ENCODE peak calls at places on chromosomes 11 and 22, in five cellular contexts. P, G, Z, L and K are unnamed samples.

GRCh38 chr11:77199346-77199745 is 71.3 kb downstream of the MYO7A start:
- DNase-seq in L (no peak), P (no peak), Z (no peak), G (peak; percentile 59), K (no peak)

GRCh38 chr22:48826546-48826945 is 1001.1 kb downstream of the BRD1 start:
- DNase-seq in P (no peak), L (no peak), G (no peak), Z (no peak), K (no peak)

GRCh38 chr11:1230456-1231395 is 7.9 kb downstream of the MUC5B start:
- DNase-seq in Z (no peak), G (peak; percentile 64), L (no peak), P (peak; percentile 8), K (no peak)

GRCh38 chr11:111344032-111344431 is 35.0 kb downstream of the POU2AF1 start:
- DNase-seq in G (peak; percentile 93), P (peak; percentile 51), L (peak; percentile 69), Z (no peak), K (no peak)

GRCh38 chr11:129846508-129847335 is 31.1 kb downstream of the TMEM45B start:
- DNase-seq in L (no peak), P (peak; percentile 24), G (no peak), Z (no peak), K (no peak)

GRCh38 chr22:30321461-30321860 is 5.3 kb downstream of the TBC1D10A start:
- DNase-seq in P (no peak), L (no peak), Z (peak; percentile 59), G (no peak), K (no peak)

GRCh38 chr11:65532388-65533064 is 7.6 kb downstream of the SCYL1 start:
- DNase-seq in Z (no peak), G (peak; percentile 69), P (no peak), L (no peak), K (no peak)

GRCh38 chr11:19525276-19525675 is 187.4 kb upstream of the NAV2 start:
- DNase-seq in P (no peak), G (no peak), L (no peak), Z (no peak), K (no peak)

GRCh38 chr11:119533462-119533861 is 110.5 kb upstream of the THY1 start:
- DNase-seq in L (no peak), G (peak; percentile 59), Z (no peak), P (no peak), K (peak; percentile 52)

GRCh38 chr11:122091850-122092249 is 24.2 kb downstream of the BLID start:
- DNase-seq in G (no peak), P (no peak), Z (no peak), L (no peak), K (no peak)

GRCh38 chr11:32581556-32581955 is 2.1 kb upstream of the EIF3M start:
- DNase-seq in Z (no peak), P (no peak), G (no peak), L (no peak), K (no peak)

GRCh38 chr11:11849127-11849746 is 7.5 kb downstream of the USP47 start:
- DNase-seq in P (peak; percentile 53), Z (peak; percentile 62), G (no peak), L (no peak), K (no peak)

GRCh38 chr11:114566273-114566672 is 6.6 kb upstream of the NXPE1 start:
- DNase-seq in G (no peak), L (no peak), Z (no peak), P (no peak), K (no peak)

GRCh38 chr11:123560001-123560400 is 94.4 kb downstream of the SCN3B start:
- DNase-seq in G (peak; percentile 78), P (no peak), L (peak; percentile 68), Z (peak; percentile 57), K (no peak)

GRCh38 chr11:83717551-83717950 is 431.4 kb upstream of the CCDC90B start:
- DNase-seq in P (no peak), Z (no peak), L (no peak), G (no peak), K (no peak)

GRCh38 chr22:47161631-47162030 is 399.2 kb downstream of the TBC1D22A start:
- DNase-seq in L (no peak), G (peak; percentile 34), Z (no peak), P (peak; percentile 1), K (peak; percentile 33)

GRCh38 chr11:112179601-112180000 is 4.3 kb downstream of the BCO2 start:
- DNase-seq in P (no peak), Z (no peak), L (no peak), G (no peak), K (no peak)

GRCh38 chr22:38981005-38981658 is 1.0 kb upstream of the APOBEC3B start:
- DNase-seq in Z (no peak), G (no peak), P (peak; percentile 54), L (no peak), K (no peak)

GRCh38 chr11:69512136-69512535 is 30.7 kb downstream of the LINC01488 start:
- DNase-seq in Z (no peak), G (no peak), P (no peak), L (no peak), K (no peak)

GRCh38 chr11:116829525-116830183 is at the start of gene APOC3:
- DNase-seq in L (no peak), P (no peak), G (peak; percentile 60), Z (no peak), K (no peak)

GRCh38 chr11:15991174-15991655 is 365.1 kb downstream of the SOX6 start:
- DNase-seq in Z (no peak), L (no peak), G (no peak), P (no peak), K (no peak)

GRCh38 chr11:11975201-11976092 is 33.0 kb downstream of the DKK3 start:
- DNase-seq in Z (no peak), G (no peak), L (peak; percentile 44), P (no peak), K (peak; percentile 55)

GRCh38 chr11:68839953-68840641 is 1.6 kb downstream of the CPT1A start:
- DNase-seq in P (peak; percentile 56), Z (no peak), L (no peak), G (no peak), K (no peak)

GRCh38 chr11:27443746-27444465 is 28.7 kb downstream of the LGR4 start:
- DNase-seq in P (no peak), G (no peak), L (no peak), Z (no peak), K (no peak)

GRCh38 chr22:25900880-25901279 is 158.9 kb downstream of the MYO18B start:
- DNase-seq in L (no peak), Z (peak; percentile 39), G (no peak), P (no peak), K (no peak)

GRCh38 chr11:1948389-1948788 is 1.3 kb downstream of the MRPL23 start:
- DNase-seq in G (no peak), Z (peak; percentile 51), P (no peak), L (no peak), K (no peak)

GRCh38 chr22:36423461-36424404 is 36.0 kb upstream of the MYH9 start:
- DNase-seq in P (no peak), G (no peak), Z (no peak), L (no peak), K (no peak)

GRCh38 chr22:37062366-37062655 is 10.8 kb downstream of the KCTD17 start:
- DNase-seq in P (no peak), Z (no peak), L (no peak), G (no peak), K (no peak)

GRCh38 chr22:29030618-29031235 is 30.9 kb downstream of the C22orf31 start:
- DNase-seq in L (peak; percentile 72), G (peak; percentile 89), Z (peak; percentile 87), P (peak; percentile 84), K (no peak)
- H3K27ac ChIP-seq in L (peak overlapping the region; percentile 83), G (peak overlapping the region; percentile 85), Z (peak overlapping the region; percentile 84), P (peak overlapping the region; percentile 82), K (peak overlapping the region; percentile 61)

GRCh38 chr11:78469905-78470304 is 52.3 kb upstream of the GAB2 start:
- DNase-seq in L (no peak), P (no peak), G (no peak), Z (no peak), K (no peak)

GRCh38 chr11:78467370-78467769 is 49.8 kb upstream of the GAB2 start:
- DNase-seq in G (no peak), P (no peak), L (no peak), Z (no peak), K (no peak)

GRCh38 chr11:78470861-78471442 is 53.3 kb upstream of the GAB2 start:
- DNase-seq in Z (no peak), P (no peak), G (no peak), L (no peak), K (no peak)

GRCh38 chr11:78460468-78460867 is 42.8 kb upstream of the GAB2 start:
- DNase-seq in P (no peak), Z (no peak), L (no peak), G (no peak), K (no peak)

GRCh38 chr11:78465169-78465942 is 47.7 kb upstream of the GAB2 start:
- DNase-seq in G (no peak), Z (no peak), P (peak; percentile 35), L (no peak), K (no peak)
- H3K4me3 ChIP-seq in G (no peak overlapping the region), Z (no peak overlapping the region), P (no peak overlapping the region), L (no peak overlapping the region), K (no peak overlapping the region)

DNA sequence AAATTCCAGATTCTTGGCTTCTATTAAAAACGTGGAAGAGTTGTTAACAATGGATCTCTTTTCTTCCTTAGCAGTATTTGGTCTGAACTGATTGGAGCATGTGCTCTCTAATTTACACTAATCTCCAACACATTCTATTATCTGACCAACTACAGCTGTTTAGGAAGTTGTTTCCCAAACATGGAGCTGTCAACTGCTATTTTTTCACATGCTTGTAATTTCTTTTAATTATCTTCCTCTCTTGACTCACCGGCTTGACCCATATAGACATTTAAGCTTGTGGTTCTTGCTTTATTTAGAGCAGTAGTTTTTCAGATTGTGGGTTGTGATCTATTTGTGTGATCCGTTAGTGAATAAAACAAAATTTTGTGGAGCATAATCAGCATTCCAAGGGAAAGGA is 40.8 kb downstream of the CTNND1 start:
- DNase-seq in Z (no peak), P (no peak), L (no peak), G (no peak), K (no peak)
- H3K27ac ChIP-seq in Z (peak overlapping the region; percentile 32), P (no peak overlapping the region), L (peak overlapping the region; percentile 47), G (no peak overlapping the region), K (no peak overlapping the region)

GRCh38 chr22:45010532-45010900 is 711 bp upstream of the PHF21B start:
- DNase-seq in Z (no peak), L (no peak), P (no peak), G (no peak), K (no peak)
- H3K4me3 ChIP-seq in Z (peak overlapping the region; percentile 53), L (peak overlapping the region; percentile 65), P (peak overlapping the region; percentile 33), G (peak overlapping the region; percentile 58), K (peak overlapping the region; percentile 74)

GRCh38 chr22:20517841-20518592 is 10.6 kb downstream of the MED15 start:
- DNase-seq in P (no peak), L (no peak), Z (no peak), G (no peak), K (no peak)
- H3K27ac ChIP-seq in P (no peak overlapping the region), L (no peak overlapping the region), Z (no peak overlapping the region), G (no peak overlapping the region), K (no peak overlapping the region)

DNA sequence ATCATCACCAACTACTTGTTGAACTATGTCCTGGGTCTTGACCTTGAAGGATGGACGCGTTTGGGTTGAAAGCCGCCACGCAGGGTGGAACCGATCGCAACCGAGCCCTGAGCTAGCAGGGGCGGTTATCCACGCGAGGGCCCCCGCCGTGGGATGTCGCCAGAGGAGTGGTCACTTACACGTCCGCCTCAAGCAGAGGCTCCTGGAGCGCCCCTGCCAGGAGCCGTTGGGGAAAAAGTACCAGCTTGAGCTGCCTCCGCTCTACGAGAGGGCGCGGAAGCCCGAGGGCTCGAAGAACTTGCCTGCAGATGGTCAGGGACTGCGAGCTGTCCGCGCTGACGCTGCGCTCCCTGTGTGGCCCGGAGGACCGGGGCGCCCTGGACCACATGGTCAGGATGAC is 100.7 kb upstream of the OR4C13 start:
- DNase-seq in P (no peak), G (no peak), L (no peak), Z (no peak), K (no peak)
- H3K4me3 ChIP-seq in P (no peak overlapping the region), G (no peak overlapping the region), L (no peak overlapping the region), Z (no peak overlapping the region), K (no peak overlapping the region)

GRCh38 chr22:24400037-24400725 is 27.2 kb upstream of the ADORA2A start:
- DNase-seq in L (no peak), G (no peak), Z (no peak), P (no peak), K (no peak)
- H3K27ac ChIP-seq in L (peak overlapping the region; percentile 96), G (no peak overlapping the region), Z (no peak overlapping the region), P (peak overlapping the region; percentile 50), K (peak overlapping the region; percentile 8)